ENCODE peak calls at places on chromosomes 4 and X, in nine cellular contexts. C is AG04450; Q is mesothelial cell of epicardium; F is choroid plexus epithelial cell; U is progenitor cell of endocrine pancreas; P is cardiac fibroblast; B is CD4-positive, alpha-beta T cell; Y is neural crest cell; Z is fibroblast of pulmonary artery. W is an unnamed sample.

GRCh38 chr4:42609051-42609450 is 47.9 kb downstream of the ATP8A1 start:
- DNase-seq in B (no peak), P (no peak), Q (no peak), U (no peak), F (no peak), C (no peak), Z (no peak), Y (no peak), W (peak)

GRCh38 chr4:13088726-13089658 is 395.1 kb downstream of the RAB28 start:
- DNase-seq in Y (no peak), F (peak), Z (no peak), U (no peak), B (no peak), P (peak), Q (no peak), C (no peak), W (no peak)

GRCh38 chr4:124118061-124118460 is 594.5 kb downstream of the ANKRD50 start:
- DNase-seq in F (no peak), Q (no peak), Y (no peak), Z (no peak), U (no peak), B (no peak), C (no peak), P (peak), W (no peak)

GRCh38 chr4:141028024-141028529 is 105.2 kb downstream of the RNF150 start:
- DNase-seq in P (peak), B (no peak), C (no peak), Q (no peak), U (no peak), Z (peak), Y (no peak), F (no peak), W (no peak)

GRCh38 chr4:141713185-141713584 is 76.8 kb downstream of the IL15 start:
- DNase-seq in P (no peak), F (no peak), Z (no peak), Y (no peak), U (no peak), Q (no peak), C (no peak), B (no peak), W (no peak)

GRCh38 chr4:31097999-31098398 is 377.8 kb downstream of the PCDH7 start:
- DNase-seq in Y (no peak), C (no peak), P (no peak), Z (no peak), U (no peak), F (no peak), B (no peak), Q (no peak), W (no peak)

GRCh38 chr4:37645736-37646135 is 40.4 kb downstream of the RELL1 start:
- DNase-seq in C (no peak), Y (no peak), Z (no peak), Q (no peak), F (no peak), U (no peak), P (no peak), B (no peak), W (no peak)

GRCh38 chr4:28463184-28463690 is 1602.6 kb downstream of the STIM2 start:
- DNase-seq in C (no peak), Y (no peak), Z (no peak), B (no peak), F (no peak), Q (no peak), U (no peak), P (no peak), W (no peak)

GRCh38 chr4:39825741-39826231 is 127.8 kb downstream of the UBE2K start:
- DNase-seq in Q (no peak), Z (peak), C (no peak), F (peak), Y (no peak), P (peak), U (no peak), B (no peak), W (no peak)

GRCh38 chrX:134551365-134552095 is 91.6 kb downstream of the HPRT1 start:
- DNase-seq in U (no peak), Z (peak), P (peak), F (peak), Q (no peak), B (no peak), C (no peak), Y (no peak), W (no peak)

GRCh38 chr4:27010334-27010940 is 149.8 kb downstream of the STIM2 start:
- DNase-seq in F (peak), Y (peak), C (no peak), P (peak), B (peak), Z (peak), Q (peak), U (no peak), W (peak)

GRCh38 chr4:22090655-22091350 is 142.2 kb upstream of the KCNIP4 start:
- DNase-seq in Z (peak), U (no peak), Q (no peak), F (no peak), B (no peak), Y (no peak), P (peak), C (no peak), W (no peak)

GRCh38 chr4:66465111-66465510 is 794.8 kb upstream of the EPHA5 start:
- DNase-seq in Z (peak), Q (no peak), Y (no peak), F (peak), C (no peak), U (no peak), P (peak), B (no peak), W (no peak)

GRCh38 chr4:52110171-52110570 is 59.1 kb downstream of the SPATA18 start:
- DNase-seq in Q (no peak), Y (no peak), U (no peak), Z (peak), P (peak), C (no peak), B (no peak), F (peak), W (no peak)

GRCh38 chr4:184807797-184808718 is 17.7 kb downstream of the ACSL1 start:
- DNase-seq in C (peak), F (peak), P (peak), Y (peak), U (no peak), Z (peak), B (no peak), Q (no peak), W (no peak)

GRCh38 chrX:3713225-3713936 is at the start of gene PRKX:
- DNase-seq in Z (peak), U (peak), B (peak), P (peak), C (no peak), Y (peak), F (peak), Q (peak), W (peak)

GRCh38 chr4:182179105-182179504 is 64.1 kb upstream of the TENM3 start:
- DNase-seq in U (no peak), Q (no peak), P (peak), F (peak), B (no peak), Y (no peak), C (peak), Z (peak), W (no peak)

GRCh38 chr4:125728568-125728967 is 413.8 kb downstream of the FAT4 start:
- DNase-seq in Z (peak), Y (no peak), F (peak), P (peak), Q (no peak), C (peak), U (no peak), B (no peak), W (no peak)

GRCh38 chr4:126441173-126441810 is 1126.5 kb downstream of the FAT4 start:
- DNase-seq in B (no peak), U (no peak), F (peak), C (no peak), Y (no peak), Q (no peak), P (no peak), Z (no peak), W (no peak)

GRCh38 chr4:128776794-128777216 is 32.7 kb upstream of the JADE1 start:
- DNase-seq in Q (peak), P (peak), Y (no peak), Z (peak), U (no peak), C (peak), F (peak), B (no peak), W (no peak)

GRCh38 chr4:168153596-168154440 is 61.5 kb downstream of the ANXA10 start:
- DNase-seq in F (peak), C (peak), B (peak), Y (peak), Q (peak), P (peak), U (peak), Z (peak), W (peak)

GRCh38 chrX:37959212-37960021 is 46.9 kb upstream of the SYTL5 start:
- DNase-seq in Y (no peak), B (no peak), U (no peak), Z (no peak), F (no peak), P (no peak), C (no peak), Q (no peak), W (no peak)

GRCh38 chr4:35166437-35166836 is 1077.9 kb downstream of the ARAP2 start:
- DNase-seq in F (no peak), B (no peak), P (no peak), Y (no peak), C (no peak), Q (no peak), U (no peak), Z (peak), W (no peak)

GRCh38 chr4:150828159-150828558 is 186.9 kb downstream of the LRBA start:
- DNase-seq in F (no peak), Q (no peak), U (no peak), P (no peak), Z (no peak), B (peak), Y (no peak), C (no peak), W (peak)

GRCh38 chrX:9019151-9019550 is 14.8 kb downstream of the FAM9B start:
- DNase-seq in Q (no peak), U (no peak), Z (no peak), F (no peak), B (no peak), P (peak), C (no peak), Y (no peak), W (no peak)

GRCh38 chr4:1038948-1039492 is 27.6 kb downstream of the FGFRL1 start:
- DNase-seq in Y (no peak), P (no peak), Q (no peak), B (no peak), F (no peak), U (no peak), C (no peak), Z (no peak), W (no peak)

GRCh38 chrX:31845003-31845402 is 773.2 kb upstream of the FTHL17 start:
- DNase-seq in U (no peak), F (peak), P (peak), Y (no peak), B (no peak), C (no peak), Z (peak), Q (no peak), W (no peak)

GRCh38 chr4:43234626-43235025 is 342.1 kb downstream of the GRXCR1 start:
- DNase-seq in B (no peak), U (no peak), Q (no peak), P (peak), Y (no peak), C (no peak), F (peak), Z (peak), W (no peak)

GRCh38 chr4:84481077-84481878 is 17.8 kb downstream of the NKX6-1 start:
- DNase-seq in Y (no peak), U (no peak), C (no peak), B (no peak), P (no peak), F (no peak), Z (no peak), Q (no peak), W (no peak)

GRCh38 chrX:24874604-24875247 is 141.0 kb downstream of the ARX start:
- DNase-seq in C (no peak), Z (no peak), Y (no peak), P (no peak), F (no peak), B (no peak), Q (no peak), U (no peak), W (no peak)

GRCh38 chr4:101205878-101206277 is 141.4 kb downstream of the PPP3CA start:
- DNase-seq in Z (peak), B (peak), P (peak), Y (no peak), Q (no peak), F (peak), U (no peak), C (no peak), W (peak)

GRCh38 chr4:83320548-83320947 is 14.1 kb downstream of the HPSE start:
- DNase-seq in U (no peak), Z (peak), P (peak), F (peak), Q (no peak), C (no peak), Y (no peak), B (no peak), W (peak)

GRCh38 chr4:77123403-77123802 is 33.6 kb upstream of the CCNG2 start:
- DNase-seq in F (no peak), Z (no peak), U (no peak), C (no peak), Q (no peak), B (no peak), P (no peak), Y (no peak), W (no peak)

GRCh38 chr4:77120888-77121508 is 36.0 kb upstream of the CCNG2 start:
- DNase-seq in U (no peak), Y (no peak), Z (no peak), C (no peak), P (no peak), F (peak), Q (no peak), B (no peak), W (no peak)
- TF ChIP-seq CTCF in U (no peak), Y (no peak), Z (no peak), C (peak), P (no peak), F (peak), Q (no peak), B (no peak), W (no peak)

DNA sequence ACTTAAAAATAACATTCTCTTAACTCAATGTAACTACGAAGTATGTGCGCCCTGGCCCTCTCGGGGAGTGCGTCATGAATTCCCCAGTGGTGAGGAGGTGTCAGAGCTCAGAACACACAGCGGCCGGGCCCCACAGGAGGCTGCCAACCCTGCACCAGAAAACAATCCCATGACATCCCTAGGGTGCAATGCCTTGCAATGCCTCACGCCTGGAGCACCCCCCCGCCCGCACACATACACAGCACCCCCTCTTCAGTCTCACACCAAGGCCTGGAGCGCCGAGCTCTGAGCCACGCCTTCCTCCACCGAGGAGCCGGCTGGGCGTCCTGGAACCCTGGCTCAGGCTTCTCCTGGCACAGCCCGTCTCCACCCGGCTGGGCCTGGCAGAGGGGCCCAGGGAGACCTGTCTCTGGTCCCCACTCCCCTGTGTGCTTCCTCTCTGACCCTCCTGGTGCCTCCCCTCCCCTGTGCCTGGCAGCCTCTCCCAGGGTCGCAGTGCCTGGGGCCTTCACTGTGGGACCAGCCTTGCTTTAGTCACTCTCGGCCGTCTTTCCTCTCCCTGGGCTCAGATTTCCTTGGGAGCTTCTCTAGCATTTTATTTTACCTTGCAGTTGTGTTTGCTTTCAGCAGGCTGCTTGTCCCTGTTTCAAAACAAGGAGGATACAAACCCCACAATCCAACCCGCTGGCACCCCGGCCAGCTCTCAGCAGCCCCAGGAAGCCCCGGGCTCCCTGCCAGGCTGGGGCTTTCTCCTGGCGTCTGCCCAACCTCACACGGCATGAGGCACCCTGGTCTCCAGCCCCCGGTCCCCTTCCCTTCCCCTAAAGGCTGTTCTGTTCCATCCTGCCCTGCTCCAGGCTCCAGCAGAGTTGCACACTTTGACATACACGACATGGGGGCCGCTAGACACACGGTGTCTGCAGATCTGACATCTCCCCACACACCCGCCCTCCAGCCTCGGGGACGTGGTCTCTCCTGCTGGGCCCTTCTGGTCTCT is 108.0 kb upstream of the ADRA2C start:
- DNase-seq in F (peak), Z (peak), P (peak), U (no peak), B (no peak), C (peak), Q (no peak), Y (no peak), W (no peak)
- TF ChIP-seq CTCF in F (no peak), Z (no peak), P (no peak), U (no peak), B (no peak), C (peak), Q (no peak), Y (no peak), W (no peak)

GRCh38 chr4:73998040-73999011 is at the start of gene CXCL5:
- DNase-seq in F (peak), B (no peak), P (peak), Q (peak), Z (peak), C (no peak), Y (peak), U (peak), W (no peak)
- TF ChIP-seq CTCF in F (peak), B (no peak), P (peak), Q (no peak), Z (peak), C (peak), Y (no peak), U (peak), W (no peak)

GRCh38 chr4:139163806-139164206 is 13.2 kb downstream of the ELF2 start:
- DNase-seq in C (no peak), Q (no peak), F (no peak), Z (no peak), P (no peak), U (no peak), Y (no peak), B (no peak), W (no peak)
- TF ChIP-seq CTCF in C (no peak), Q (no peak), F (no peak), Z (no peak), P (no peak), U (no peak), Y (no peak), B (no peak), W (no peak)

DNA sequence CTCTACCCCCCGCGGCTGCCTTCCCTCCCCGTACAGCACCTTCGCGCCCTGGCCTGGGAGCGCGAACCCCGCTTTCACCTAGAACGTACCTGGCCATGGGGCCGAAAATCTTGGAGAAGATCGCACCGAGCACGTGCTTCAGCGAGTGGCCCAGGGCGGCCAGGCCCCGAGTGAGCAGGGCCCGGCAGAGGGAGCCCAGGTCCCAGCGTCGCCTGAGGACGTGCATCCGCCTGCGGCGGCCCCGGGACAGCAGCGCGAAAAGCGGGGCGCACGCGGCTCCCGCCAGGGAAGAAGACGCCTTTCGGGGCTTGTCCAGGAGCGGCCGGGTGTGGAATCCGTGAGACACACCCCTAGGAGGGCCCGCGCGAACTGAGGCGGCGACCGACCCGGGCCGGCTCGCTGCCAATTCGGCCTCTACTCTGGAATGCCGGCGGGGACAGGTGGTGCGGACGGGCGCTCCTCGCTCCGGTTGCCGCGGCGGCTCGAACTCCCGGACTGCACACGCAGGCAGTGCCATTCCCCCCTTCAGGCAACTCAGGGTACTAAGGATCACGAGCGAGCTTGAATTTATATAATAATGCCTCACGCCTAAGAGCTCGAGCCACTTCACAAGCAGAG is at the start of gene HS6ST2:
- DNase-seq in Y (peak), Z (no peak), U (peak), C (no peak), P (no peak), Q (peak), F (no peak), B (no peak), W (peak)
- TF ChIP-seq CTCF in Y (peak), Z (no peak), U (peak), C (no peak), P (no peak), Q (peak), F (no peak), B (no peak), W (no peak)

DNA sequence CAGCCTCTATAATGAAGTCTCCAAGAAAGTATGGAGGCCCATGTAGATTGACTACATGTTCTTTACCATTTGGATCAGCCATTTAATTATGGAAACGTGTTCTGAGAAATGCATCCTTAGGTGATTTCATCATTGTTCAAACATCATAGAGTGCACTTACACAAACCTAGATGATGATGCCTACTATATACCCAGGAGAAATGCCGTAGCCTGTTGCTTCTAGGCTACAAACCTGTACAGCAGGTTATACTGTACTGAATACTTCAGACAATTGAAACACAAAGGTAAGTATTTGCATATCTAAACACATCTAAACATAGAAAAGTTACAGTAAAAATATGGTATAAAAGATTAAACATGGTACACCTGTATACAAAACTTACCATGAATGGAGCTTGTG is 186.5 kb upstream of the FSTL5 start:
- DNase-seq in C (no peak), B (no peak), P (no peak), U (no peak), Z (no peak), Q (no peak), F (no peak), Y (no peak), W (no peak)
- TF ChIP-seq CTCF in C (no peak), B (no peak), P (no peak), U (no peak), Z (no peak), Q (no peak), F (no peak), Y (no peak), W (no peak)

GRCh38 chrX:66023726-66024467 is 16.0 kb downstream of the VSIG4 start:
- DNase-seq in B (no peak), F (no peak), Y (no peak), P (no peak), C (no peak), Z (no peak), Q (no peak), U (no peak), W (no peak)

GRCh38 chrX:66021407-66021757 is 18.5 kb downstream of the VSIG4 start:
- DNase-seq in B (no peak), U (no peak), Y (no peak), Q (no peak), C (no peak), Z (no peak), F (no peak), P (no peak), W (no peak)

GRCh38 chrX:66024570-66024969 is 15.3 kb downstream of the VSIG4 start:
- DNase-seq in P (no peak), Z (no peak), F (no peak), C (no peak), U (no peak), Q (no peak), B (no peak), Y (no peak), W (no peak)

GRCh38 chrX:66021758-66022741 is 17.8 kb downstream of the VSIG4 start:
- DNase-seq in P (no peak), C (no peak), U (no peak), Q (no peak), F (no peak), B (no peak), Z (no peak), Y (no peak), W (no peak)

GRCh38 chrX:66022742-66023725 is 16.8 kb downstream of the VSIG4 start:
- DNase-seq in B (no peak), U (no peak), Y (no peak), P (peak), C (no peak), Z (no peak), F (no peak), Q (no peak), W (no peak)
- TF ChIP-seq CTCF in B (no peak), U (no peak), Y (no peak), P (peak), C (no peak), Z (peak), F (no peak), Q (no peak), W (peak)

W was measured in activated CD8-positive, alpha-beta T cell treated with anti-CD3 and anti-CD28 coated beads for 36 hours.